ENCODE peak calls at places on chromosomes 1 and 21, in four cellular contexts. N is gastrocnemius medialis, X is endothelial cell of umbilical vein, V is IMR-90. D is an unnamed sample.

GRCh38 chr1:108695515-108695914 is 3.4 kb downstream of the PRPF38B start:
- DNase-seq in N (no peak), X (no peak), V (no peak), D (no peak)

GRCh38 chr1:46301406-46302090 is 1.9 kb downstream of the LRRC41 start:
- DNase-seq in N (peak), X (no peak), V (peak), D (no peak)

GRCh38 chr1:214341918-214342317 is 61.0 kb downstream of the SMYD2 start:
- DNase-seq in N (no peak), X (no peak), V (no peak), D (no peak)

GRCh38 chr1:174352117-174352516 is 95.6 kb upstream of the GPR52 start:
- DNase-seq in N (no peak), X (no peak), V (no peak), D (no peak)

GRCh38 chr21:38768385-38769071 is 37.2 kb upstream of the ETS2 start:
- DNase-seq in N (no peak), X (no peak), V (peak), D (peak)

GRCh38 chr21:38833122-38833521 is 27.4 kb downstream of the ETS2 start:
- DNase-seq in N (no peak), X (no peak), V (no peak), D (no peak)

GRCh38 chr1:175234639-175235038 is 42.1 kb upstream of the KIAA0040 start:
- DNase-seq in N (no peak), X (no peak), V (no peak), D (no peak)

GRCh38 chr1:201917362-201918033 is 28.8 kb downstream of the SHISA4 start:
- DNase-seq in N (peak), X (peak), V (peak), D (no peak)

GRCh38 chr1:147627435-147628110 is 42.8 kb downstream of the ACP6 start:
- DNase-seq in N (no peak), X (peak), V (peak), D (peak)

GRCh38 chr1:38026592-38027200 is 14.2 kb downstream of the UTP11 start:
- DNase-seq in N (no peak), X (peak), V (peak), D (peak)

GRCh38 chr1:216528816-216529215 is 105.6 kb upstream of the USH2A start:
- DNase-seq in N (no peak), X (no peak), V (no peak), D (no peak)

GRCh38 chr1:47449702-47450552 is 12.1 kb downstream of the FOXD2 start:
- DNase-seq in N (no peak), X (no peak), V (no peak), D (no peak)

GRCh38 chr1:184329962-184330868 is 56.6 kb upstream of the C1orf21 start:
- DNase-seq in N (no peak), X (peak), V (no peak), D (no peak)

GRCh38 chr1:107793896-107794440 is 171.0 kb downstream of the VAV3 start:
- DNase-seq in N (no peak), X (no peak), V (no peak), D (no peak)

GRCh38 chr21:26280715-26281310 is 110.2 kb upstream of the APP start:
- DNase-seq in N (no peak), X (no peak), V (no peak), D (no peak)

GRCh38 chr1:235632538-235633219 is 16.9 kb downstream of the GNG4 start:
- DNase-seq in N (no peak), X (peak), V (peak), D (peak)

GRCh38 chr1:26854953-26855352 is 8.0 kb upstream of the SFN start:
- DNase-seq in N (no peak), X (no peak), V (no peak), D (no peak)

GRCh38 chr21:42539931-42540343 is 26.3 kb downstream of the SLC37A1 start:
- DNase-seq in N (no peak), X (no peak), V (no peak), D (no peak)

GRCh38 chr1:50977575-50978143 is 7.6 kb downstream of the CDKN2C start:
- DNase-seq in N (peak), X (peak), V (peak), D (no peak)

GRCh38 chr1:246566808-246567154 is 525 bp downstream of the CNST start:
- DNase-seq in N (peak), X (no peak), V (peak), D (no peak)

GRCh38 chr1:161707503-161707902 is 474 bp downstream of the FCRLA start:
- DNase-seq in N (no peak), X (no peak), V (no peak), D (no peak)

GRCh38 chr1:45213892-45214291 is 7.5 kb upstream of the ZSWIM5 start:
- DNase-seq in N (no peak), X (no peak), V (no peak), D (no peak)

GRCh38 chr1:180566048-180566447 is 7.3 kb downstream of the OVAAL start:
- DNase-seq in N (no peak), X (peak), V (no peak), D (no peak)

GRCh38 chr1:201146626-201147390 is 7.5 kb downstream of the TMEM9 start:
- DNase-seq in N (no peak), X (no peak), V (no peak), D (no peak)

DNA sequence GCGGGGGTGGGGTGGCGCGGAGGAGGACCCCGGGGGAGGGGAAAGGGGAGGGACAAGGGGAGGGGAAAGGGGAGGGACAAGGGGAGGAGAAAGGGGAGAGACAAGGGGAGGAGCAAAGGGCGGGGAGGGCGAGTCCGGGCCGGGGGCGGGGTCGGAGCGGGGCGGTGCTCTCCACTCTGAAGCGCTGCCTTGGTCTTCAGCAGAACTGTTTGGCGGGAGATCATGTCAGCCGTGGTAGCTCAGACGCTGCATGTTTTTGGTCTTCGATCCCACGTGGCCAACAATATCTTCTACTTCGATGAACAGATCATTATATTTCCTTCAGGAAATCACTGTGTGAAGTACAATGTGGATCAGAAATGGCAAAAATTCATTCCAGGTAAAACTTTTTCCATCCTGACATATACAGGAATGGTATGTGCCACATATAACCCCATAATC is 422 bp downstream of the CFAP57 start:
- DNase-seq in N (peak), X (peak), V (peak), D (peak)
- TF ChIP-seq POLR2A in N (no peak), X (no peak), V (no peak), D (no peak)

DNA sequence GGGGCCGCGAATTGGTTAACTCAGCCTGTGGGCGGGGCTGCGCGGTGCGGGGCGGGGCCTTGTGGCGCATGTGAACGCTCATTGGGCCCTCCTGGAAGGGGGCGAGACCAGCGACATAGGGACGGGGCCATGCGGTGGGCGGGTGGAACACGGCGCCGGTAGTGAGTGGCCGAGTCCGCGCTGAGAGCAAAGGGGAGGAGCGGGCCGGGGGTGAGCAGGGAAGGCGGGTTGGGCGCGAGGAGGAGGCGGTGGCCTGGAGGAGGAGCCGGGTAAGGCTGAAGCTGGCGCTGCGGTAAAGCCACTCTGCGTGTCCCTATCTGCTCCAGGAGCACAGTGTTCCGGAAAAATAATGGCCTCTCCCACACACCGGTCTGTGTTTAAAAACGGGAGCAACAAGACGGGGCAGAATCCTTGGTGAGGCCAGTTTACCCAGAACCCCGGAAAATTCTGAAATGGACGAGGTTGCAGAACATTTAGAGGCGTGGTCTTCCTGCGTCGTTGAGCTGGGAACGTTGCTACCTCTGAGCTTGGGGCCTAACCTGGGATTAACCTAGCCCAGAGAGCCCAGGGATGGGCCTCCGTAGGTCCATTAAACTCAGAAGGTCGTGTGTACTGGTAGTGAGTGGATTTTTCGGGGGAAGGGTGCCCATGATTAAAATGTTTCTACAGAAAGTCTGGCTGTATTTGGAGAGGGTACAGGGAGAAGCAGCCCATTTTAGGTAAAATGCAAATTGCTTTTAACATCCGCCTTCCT is 533 bp upstream of the CTNNBIP1 start:
- DNase-seq in N (peak), X (peak), V (peak), D (peak)
- TF ChIP-seq POLR2A in N (peak), X (peak), V (peak), D (peak)

GRCh38 chr1:182380199-182380598 is 11.4 kb downstream of the GLUL start:
- DNase-seq in N (no peak), X (no peak), V (no peak), D (no peak)

GRCh38 chr1:182383934-182384333 is 7.7 kb downstream of the GLUL start:
- DNase-seq in N (no peak), X (no peak), V (no peak), D (no peak)

GRCh38 chr1:182384387-182384960 is 7.1 kb downstream of the GLUL start:
- DNase-seq in N (no peak), X (no peak), V (no peak), D (no peak)

GRCh38 chr1:182381962-182382819 is 9.4 kb downstream of the GLUL start:
- DNase-seq in N (no peak), X (no peak), V (no peak), D (no peak)

DNA sequence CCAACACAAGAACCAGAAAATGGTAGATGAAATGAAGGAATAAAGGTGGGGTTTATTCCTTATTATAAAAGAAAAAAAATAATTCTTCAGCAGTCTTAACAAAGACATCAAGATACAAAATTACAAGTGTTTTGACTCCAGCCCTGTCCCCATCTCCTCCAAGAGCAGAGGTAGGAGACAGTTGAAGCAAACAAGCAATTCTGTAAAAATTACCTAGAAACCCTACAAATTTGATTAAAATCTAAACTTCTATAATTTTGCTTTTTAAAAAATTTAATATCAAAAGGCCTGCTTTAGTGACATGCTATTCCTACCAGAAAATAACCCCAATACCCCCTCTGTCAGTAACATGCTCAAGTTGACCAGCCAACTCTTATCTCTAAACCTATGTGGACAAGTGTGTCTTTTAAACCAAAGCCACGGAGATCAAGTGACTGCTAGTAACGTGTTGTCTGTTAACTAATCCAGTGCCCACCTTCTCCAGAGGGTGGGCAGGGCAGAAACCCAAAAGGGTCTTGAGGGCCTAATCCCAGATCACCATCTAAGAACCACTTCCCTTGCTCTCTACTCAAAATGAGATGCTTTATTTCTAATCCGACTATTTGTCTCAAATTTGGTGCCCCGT is 8.4 kb downstream of the GLUL start:
- DNase-seq in N (no peak), X (no peak), V (no peak), D (no peak)
- TF ChIP-seq POLR2A in N (no peak), X (no peak), V (no peak), D (no peak)

GRCh38 chr1:111006556-111006955 is 42.8 kb upstream of the LRIF1 start:
- DNase-seq in N (no peak), X (no peak), V (no peak), D (no peak)

DNA sequence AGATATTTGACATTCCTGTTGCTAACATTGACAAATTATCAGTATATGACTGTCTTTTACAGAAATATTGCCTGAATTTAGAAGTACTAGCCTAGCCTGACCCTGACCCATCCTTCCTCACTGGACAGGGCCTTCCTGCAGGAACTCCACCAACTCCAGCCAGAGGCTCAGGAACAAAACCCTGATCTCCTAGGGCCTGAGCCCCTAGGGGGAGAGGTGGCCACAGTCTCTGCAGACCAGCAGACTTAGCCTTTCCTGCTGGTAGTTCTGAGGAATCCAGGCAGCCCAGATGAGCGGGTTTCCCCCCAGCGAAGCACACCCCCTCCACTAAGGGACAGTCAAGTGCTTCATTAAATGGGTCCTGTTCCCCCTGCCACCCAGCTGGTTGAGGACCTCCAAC is 44.3 kb upstream of the LRIF1 start:
- DNase-seq in N (no peak), X (no peak), V (no peak), D (no peak)
- TF ChIP-seq POLR2A in N (no peak), X (no peak), V (no peak), D (no peak)

GRCh38 chr1:17109897-17110554 is 9.2 kb downstream of the PADI2 start:
- DNase-seq in N (no peak), X (no peak), V (no peak), D (no peak)
- TF ChIP-seq POLR2A in N (no peak), X (no peak), V (no peak), D (no peak)

GRCh38 chr1:209743145-209743482 is 12.7 kb upstream of the TRAF3IP3 start:
- DNase-seq in N (no peak), X (no peak), V (peak), D (no peak)
- TF ChIP-seq POLR2A in N (no peak), X (no peak), V (no peak), D (peak)

DNA sequence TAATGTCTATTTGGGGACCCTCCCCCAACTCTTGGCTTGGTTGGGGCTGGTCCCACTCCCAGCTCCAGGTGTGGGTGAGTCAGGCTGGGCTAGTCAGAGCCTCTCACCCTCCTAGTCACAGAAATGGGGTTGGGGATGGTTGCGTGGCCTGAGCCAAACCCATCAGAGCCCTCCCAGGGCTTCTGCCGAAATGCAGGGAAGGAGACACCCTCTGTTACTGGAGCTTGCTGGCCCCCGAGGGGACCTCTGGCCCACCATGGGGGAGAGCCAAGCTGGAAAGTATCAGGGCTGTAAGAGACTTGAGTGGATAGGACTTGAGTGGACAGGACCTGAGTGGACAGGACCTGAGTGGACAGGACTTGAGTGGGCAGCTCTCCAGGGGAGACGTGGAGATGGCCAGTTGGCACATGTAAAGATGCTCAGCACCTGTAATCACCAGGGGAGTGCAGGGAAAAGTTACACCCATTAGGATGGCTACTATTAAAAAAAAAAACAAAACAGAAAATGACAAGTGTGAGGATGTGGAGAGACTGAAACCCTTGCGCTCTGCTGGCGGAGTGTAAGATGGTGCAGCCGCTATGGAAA is 56.9 kb upstream of the ADARB1 start:
- DNase-seq in N (no peak), X (no peak), V (peak), D (no peak)
- TF ChIP-seq POLR2A in N (no peak), X (no peak), V (no peak), D (no peak)

GRCh38 chr1:56915960-56916359 is 49.9 kb downstream of the C8B start:
- DNase-seq in N (no peak), X (no peak), V (no peak), D (no peak)
- TF ChIP-seq POLR2A in N (no peak), X (no peak), V (no peak), D (no peak)

GRCh38 chr1:40709100-40709801 is 17.7 kb downstream of the NFYC start:
- DNase-seq in N (peak), X (peak), V (peak), D (peak)
- TF ChIP-seq POLR2A in N (peak), X (peak), V (no peak), D (peak)

GRCh38 chr1:236916131-236916800 is 88.0 kb downstream of the MT1HL1 start:
- DNase-seq in N (no peak), X (no peak), V (no peak), D (no peak)

GRCh38 chr1:236913371-236914037 is 90.7 kb downstream of the MT1HL1 start:
- DNase-seq in N (no peak), X (no peak), V (peak), D (no peak)

GRCh38 chr1:236920270-236920894 is 83.9 kb downstream of the MT1HL1 start:
- DNase-seq in N (no peak), X (no peak), V (no peak), D (no peak)

GRCh38 chr1:236914375-236914774 is 89.9 kb downstream of the MT1HL1 start:
- DNase-seq in N (no peak), X (no peak), V (no peak), D (no peak)

DNA sequence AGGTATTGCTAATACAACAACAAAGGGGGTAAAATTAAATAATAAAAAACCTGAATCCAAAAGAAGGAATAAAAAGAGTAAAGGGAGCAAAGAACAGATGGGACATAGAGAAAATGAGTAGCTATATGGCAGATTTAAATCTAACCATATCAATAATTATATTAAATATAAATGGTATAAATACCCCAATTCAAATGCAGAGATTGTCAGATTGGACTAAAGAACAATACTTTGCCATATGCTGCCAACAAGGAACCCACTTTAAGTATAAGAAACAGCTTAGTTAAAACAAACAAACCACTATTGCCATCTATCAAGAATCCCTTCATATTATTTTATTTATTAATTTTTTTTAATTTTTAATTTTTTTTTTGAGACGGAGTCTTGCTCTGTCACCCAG is 86.8 kb downstream of the MT1HL1 start:
- DNase-seq in N (no peak), X (no peak), V (no peak), D (no peak)
- TF ChIP-seq POLR2A in N (no peak), X (no peak), V (no peak), D (no peak)